ENCODE peak calls at places on chromosomes 4 and X, in six cellular contexts. One of them, this sample, is unnamed.
A peak's percentile ranks its signal among the peaks of the same experiment; 100 is the strongest.

GRCh38 chr4:89226665-89227572 is 80.7 kb downstream of the GPRIN3 start:
- DNase-seq in stomach: peak; percentile 90
- DNase-seq in tibial artery: peak; percentile 63
- DNase-seq in cardiac muscle cell: peak; percentile 85
- DNase-seq in left ventricle myocardium inferior: peak; percentile 68
- DNase-seq in mammary epithelial cell: peak; percentile 82
- DNase-seq in this sample: peak; percentile 23

GRCh38 chrX:45846328-45846727 is 645.7 kb upstream of the DIPK2B start:
- DNase-seq in cardiac muscle cell: no peak
- DNase-seq in left ventricle myocardium inferior: no peak
- DNase-seq in tibial artery: no peak
- DNase-seq in mammary epithelial cell: no peak
- DNase-seq in stomach: no peak
- DNase-seq in this sample: no peak

GRCh38 chr4:9996319-9997110 is 24.8 kb downstream of the SLC2A9 start:
- DNase-seq in tibial artery: no peak
- DNase-seq in left ventricle myocardium inferior: no peak
- DNase-seq in stomach: peak; percentile 22
- DNase-seq in cardiac muscle cell: no peak
- DNase-seq in mammary epithelial cell: no peak
- DNase-seq in this sample: no peak

GRCh38 chrX:97400492-97400891 is 516.8 kb downstream of the RPA4 start:
- DNase-seq in mammary epithelial cell: no peak
- DNase-seq in cardiac muscle cell: no peak
- DNase-seq in tibial artery: no peak
- DNase-seq in left ventricle myocardium inferior: no peak
- DNase-seq in stomach: no peak
- DNase-seq in this sample: no peak

GRCh38 chr4:159328766-159329165 is 225.9 kb downstream of the RAPGEF2 start:
- DNase-seq in cardiac muscle cell: no peak
- DNase-seq in tibial artery: no peak
- DNase-seq in stomach: no peak
- DNase-seq in mammary epithelial cell: no peak
- DNase-seq in left ventricle myocardium inferior: no peak
- DNase-seq in this sample: no peak

GRCh38 chr4:87227704-87228560 is 7.5 kb upstream of the KLHL8 start:
- DNase-seq in tibial artery: no peak
- DNase-seq in mammary epithelial cell: peak; percentile 19
- DNase-seq in stomach: no peak
- DNase-seq in left ventricle myocardium inferior: no peak
- DNase-seq in cardiac muscle cell: no peak
- DNase-seq in this sample: no peak

GRCh38 chr4:147777456-147778091 is 45.7 kb downstream of the ARHGAP10 start:
- DNase-seq in stomach: no peak
- DNase-seq in left ventricle myocardium inferior: no peak
- DNase-seq in mammary epithelial cell: peak; percentile 59
- DNase-seq in tibial artery: no peak
- DNase-seq in cardiac muscle cell: no peak
- DNase-seq in this sample: no peak

GRCh38 chrX:102950908-102951866 is 14.1 kb downstream of the RAB40AL start:
- DNase-seq in left ventricle myocardium inferior: peak; percentile 13
- DNase-seq in stomach: peak; percentile 56
- DNase-seq in mammary epithelial cell: peak; percentile 26
- DNase-seq in cardiac muscle cell: peak; percentile 50
- DNase-seq in tibial artery: peak; percentile 35
- DNase-seq in this sample: peak; percentile 4

GRCh38 chr4:143667461-143667860 is 33.0 kb downstream of the FREM3 start:
- DNase-seq in mammary epithelial cell: no peak
- DNase-seq in left ventricle myocardium inferior: no peak
- DNase-seq in stomach: peak; percentile 39
- DNase-seq in tibial artery: peak; percentile 56
- DNase-seq in cardiac muscle cell: peak; percentile 96
- DNase-seq in this sample: no peak

GRCh38 chrX:35617836-35618235 is 180.3 kb upstream of the MAGEB16 start:
- DNase-seq in left ventricle myocardium inferior: no peak
- DNase-seq in cardiac muscle cell: no peak
- DNase-seq in stomach: no peak
- DNase-seq in mammary epithelial cell: no peak
- DNase-seq in tibial artery: no peak
- DNase-seq in this sample: no peak

GRCh38 chr4:86592553-86593249 is 1.4 kb upstream of the PTPN13 start:
- DNase-seq in stomach: no peak
- DNase-seq in tibial artery: no peak
- DNase-seq in cardiac muscle cell: no peak
- DNase-seq in mammary epithelial cell: peak; percentile 30
- DNase-seq in left ventricle myocardium inferior: no peak
- DNase-seq in this sample: no peak

GRCh38 chr4:138235419-138235952 is 6.7 kb downstream of the SLC7A11 start:
- DNase-seq in mammary epithelial cell: peak; percentile 64
- DNase-seq in tibial artery: no peak
- DNase-seq in stomach: no peak
- DNase-seq in left ventricle myocardium inferior: no peak
- DNase-seq in cardiac muscle cell: peak; percentile 83
- DNase-seq in this sample: no peak

GRCh38 chr4:138236035-138236434 is 6.1 kb downstream of the SLC7A11 start:
- DNase-seq in tibial artery: no peak
- DNase-seq in left ventricle myocardium inferior: no peak
- DNase-seq in stomach: no peak
- DNase-seq in cardiac muscle cell: no peak
- DNase-seq in mammary epithelial cell: no peak
- DNase-seq in this sample: no peak

GRCh38 chr4:138233313-138233712 is 8.8 kb downstream of the SLC7A11 start:
- DNase-seq in mammary epithelial cell: no peak
- DNase-seq in stomach: no peak
- DNase-seq in left ventricle myocardium inferior: no peak
- DNase-seq in tibial artery: no peak
- DNase-seq in cardiac muscle cell: no peak
- DNase-seq in this sample: no peak

GRCh38 chr4:138232364-138232763 is 9.8 kb downstream of the SLC7A11 start:
- DNase-seq in stomach: no peak
- DNase-seq in left ventricle myocardium inferior: no peak
- DNase-seq in mammary epithelial cell: no peak
- DNase-seq in tibial artery: no peak
- DNase-seq in cardiac muscle cell: no peak
- DNase-seq in this sample: no peak

DNA sequence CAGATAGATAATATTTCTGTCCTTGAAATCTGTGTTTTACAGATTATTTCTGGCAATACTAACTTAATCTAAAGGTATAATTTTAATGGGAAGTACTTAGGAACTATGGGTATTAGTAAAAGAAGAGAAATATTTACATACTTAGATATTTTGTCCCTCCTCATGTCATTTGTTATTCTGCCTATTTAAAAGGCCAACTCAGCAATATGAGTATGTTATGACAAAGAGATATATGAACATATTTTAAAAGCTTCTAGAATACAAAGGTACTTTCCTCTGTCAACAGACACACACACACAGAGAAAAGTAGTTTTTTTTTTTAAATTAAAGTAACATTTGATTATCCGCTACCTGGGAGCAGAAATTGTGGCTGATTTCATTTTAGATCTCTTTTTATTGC is 7.9 kb downstream of the SLC7A11 start:
- DNase-seq in stomach: no peak
- DNase-seq in left ventricle myocardium inferior: no peak
- DNase-seq in cardiac muscle cell: no peak
- DNase-seq in tibial artery: no peak
- DNase-seq in mammary epithelial cell: no peak
- DNase-seq in this sample: no peak
- H3K27ac ChIP-seq in stomach: no peak overlapping the region
- H3K27ac ChIP-seq in left ventricle myocardium inferior: no peak overlapping the region
- H3K27ac ChIP-seq in cardiac muscle cell: no peak overlapping the region
- H3K27ac ChIP-seq in tibial artery: no peak overlapping the region
- H3K27ac ChIP-seq in mammary epithelial cell: no peak overlapping the region
- H3K27ac ChIP-seq in this sample: no peak overlapping the region

GRCh38 chrX:132025085-132025484 is 2.0 kb downstream of the STK26 start:
- DNase-seq in mammary epithelial cell: no peak
- DNase-seq in stomach: no peak
- DNase-seq in cardiac muscle cell: no peak
- DNase-seq in tibial artery: no peak
- DNase-seq in left ventricle myocardium inferior: no peak
- DNase-seq in this sample: no peak
- H3K27ac ChIP-seq in mammary epithelial cell: peak overlapping the region; percentile 55
- H3K27ac ChIP-seq in stomach: no peak overlapping the region
- H3K27ac ChIP-seq in cardiac muscle cell: peak overlapping the region; percentile 90
- H3K27ac ChIP-seq in tibial artery: no peak overlapping the region
- H3K27ac ChIP-seq in left ventricle myocardium inferior: no peak overlapping the region
- H3K27ac ChIP-seq in this sample: no peak overlapping the region

GRCh38 chr4:7832331-7832730 is 107.3 kb downstream of the AFAP1 start:
- DNase-seq in stomach: no peak
- DNase-seq in tibial artery: no peak
- DNase-seq in left ventricle myocardium inferior: no peak
- DNase-seq in cardiac muscle cell: no peak
- DNase-seq in mammary epithelial cell: no peak
- DNase-seq in this sample: no peak
- H3K27ac ChIP-seq in stomach: peak overlapping the region; percentile 53
- H3K27ac ChIP-seq in tibial artery: peak overlapping the region; percentile 68
- H3K27ac ChIP-seq in left ventricle myocardium inferior: peak overlapping the region; percentile 84
- H3K27ac ChIP-seq in cardiac muscle cell: no peak overlapping the region
- H3K27ac ChIP-seq in mammary epithelial cell: no peak overlapping the region
- H3K27ac ChIP-seq in this sample: no peak overlapping the region

GRCh38 chr4:98905297-98905696 is 23.6 kb downstream of the EIF4E start:
- DNase-seq in mammary epithelial cell: no peak
- DNase-seq in stomach: no peak
- DNase-seq in tibial artery: no peak
- DNase-seq in cardiac muscle cell: no peak
- DNase-seq in left ventricle myocardium inferior: no peak
- DNase-seq in this sample: no peak

GRCh38 chr4:98908182-98908581 is 20.8 kb downstream of the EIF4E start:
- DNase-seq in left ventricle myocardium inferior: no peak
- DNase-seq in stomach: no peak
- DNase-seq in tibial artery: no peak
- DNase-seq in cardiac muscle cell: no peak
- DNase-seq in mammary epithelial cell: no peak
- DNase-seq in this sample: no peak

GRCh38 chr4:98905834-98906233 is 23.1 kb downstream of the EIF4E start:
- DNase-seq in mammary epithelial cell: no peak
- DNase-seq in cardiac muscle cell: no peak
- DNase-seq in tibial artery: no peak
- DNase-seq in stomach: no peak
- DNase-seq in left ventricle myocardium inferior: no peak
- DNase-seq in this sample: no peak

GRCh38 chr4:98908703-98909262 is 20.1 kb downstream of the EIF4E start:
- DNase-seq in tibial artery: no peak
- DNase-seq in cardiac muscle cell: no peak
- DNase-seq in mammary epithelial cell: no peak
- DNase-seq in left ventricle myocardium inferior: no peak
- DNase-seq in stomach: no peak
- DNase-seq in this sample: no peak

DNA sequence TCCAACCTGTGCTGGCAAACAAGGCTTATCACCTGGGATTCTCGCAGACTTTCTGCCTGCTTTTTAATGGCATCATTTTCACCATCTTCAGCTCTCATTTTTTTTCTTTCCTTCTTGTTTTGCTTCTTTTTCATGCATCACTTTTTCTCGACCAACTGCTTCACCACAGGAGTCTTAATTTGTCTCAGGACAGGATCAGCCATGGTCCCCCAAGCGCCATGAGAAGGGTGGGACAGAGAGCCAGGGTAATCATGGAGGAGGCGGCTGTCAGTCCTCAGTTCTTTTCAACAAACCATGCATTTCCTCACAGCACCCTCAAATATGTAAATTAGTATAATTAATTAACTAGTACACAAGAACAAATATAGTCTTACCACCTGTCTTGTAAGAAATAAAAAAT is 19.3 kb downstream of the EIF4E start:
- DNase-seq in tibial artery: no peak
- DNase-seq in mammary epithelial cell: no peak
- DNase-seq in cardiac muscle cell: no peak
- DNase-seq in left ventricle myocardium inferior: no peak
- DNase-seq in stomach: no peak
- DNase-seq in this sample: no peak
- H3K27ac ChIP-seq in tibial artery: no peak overlapping the region
- H3K27ac ChIP-seq in mammary epithelial cell: no peak overlapping the region
- H3K27ac ChIP-seq in cardiac muscle cell: peak overlapping the region; percentile 51
- H3K27ac ChIP-seq in left ventricle myocardium inferior: no peak overlapping the region
- H3K27ac ChIP-seq in stomach: no peak overlapping the region
- H3K27ac ChIP-seq in this sample: no peak overlapping the region

GRCh38 chr4:54402880-54403503 is 173.9 kb downstream of the PDGFRA start:
- DNase-seq in left ventricle myocardium inferior: no peak
- DNase-seq in cardiac muscle cell: no peak
- DNase-seq in tibial artery: no peak
- DNase-seq in stomach: no peak
- DNase-seq in mammary epithelial cell: no peak
- DNase-seq in this sample: no peak

GRCh38 chr4:54395013-54395527 is 166.0 kb downstream of the PDGFRA start:
- DNase-seq in tibial artery: no peak
- DNase-seq in mammary epithelial cell: no peak
- DNase-seq in cardiac muscle cell: no peak
- DNase-seq in stomach: no peak
- DNase-seq in left ventricle myocardium inferior: no peak
- DNase-seq in this sample: no peak

GRCh38 chr4:54400802-54401201 is 171.7 kb downstream of the PDGFRA start:
- DNase-seq in mammary epithelial cell: peak; percentile 69
- DNase-seq in cardiac muscle cell: peak; percentile 83
- DNase-seq in tibial artery: no peak
- DNase-seq in left ventricle myocardium inferior: no peak
- DNase-seq in stomach: no peak
- DNase-seq in this sample: peak; percentile 41

GRCh38 chr4:54403700-54404453 is 174.8 kb downstream of the PDGFRA start:
- DNase-seq in cardiac muscle cell: no peak
- DNase-seq in tibial artery: no peak
- DNase-seq in left ventricle myocardium inferior: no peak
- DNase-seq in stomach: no peak
- DNase-seq in mammary epithelial cell: no peak
- DNase-seq in this sample: no peak

GRCh38 chr4:54400188-54400587 is 171.1 kb downstream of the PDGFRA start:
- DNase-seq in left ventricle myocardium inferior: no peak
- DNase-seq in mammary epithelial cell: no peak
- DNase-seq in tibial artery: no peak
- DNase-seq in stomach: no peak
- DNase-seq in cardiac muscle cell: peak; percentile 28
- DNase-seq in this sample: no peak
- H3K27ac ChIP-seq in left ventricle myocardium inferior: no peak overlapping the region
- H3K27ac ChIP-seq in mammary epithelial cell: no peak overlapping the region
- H3K27ac ChIP-seq in tibial artery: no peak overlapping the region
- H3K27ac ChIP-seq in stomach: no peak overlapping the region
- H3K27ac ChIP-seq in cardiac muscle cell: no peak overlapping the region
- H3K27ac ChIP-seq in this sample: peak overlapping the region; percentile 43

DNA sequence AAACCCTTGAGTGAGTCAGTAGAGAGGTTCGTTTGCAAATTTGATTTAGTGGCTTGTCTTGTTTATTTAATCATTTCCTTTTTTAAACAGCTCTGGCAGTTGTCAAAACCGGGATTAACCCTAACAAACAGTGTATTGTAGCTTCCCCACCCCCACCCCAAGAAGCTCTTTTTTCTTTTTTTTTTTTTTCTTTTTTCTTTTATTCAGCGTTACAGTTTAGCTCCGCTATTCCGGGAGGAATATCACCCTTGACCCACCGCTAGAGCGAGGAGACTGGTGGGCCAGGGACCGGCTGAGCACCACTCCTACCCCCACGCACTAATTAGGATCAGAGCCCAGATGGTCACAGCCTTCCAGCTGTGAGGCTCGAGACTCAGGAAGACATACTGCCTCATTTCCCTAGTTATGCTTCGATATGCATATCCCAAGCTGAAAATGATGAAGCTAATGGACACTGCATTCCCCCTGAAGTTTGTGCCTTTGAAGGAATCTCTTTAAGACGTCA is 2.0 kb downstream of the PARM1 start:
- DNase-seq in cardiac muscle cell: no peak
- DNase-seq in left ventricle myocardium inferior: no peak
- DNase-seq in stomach: no peak
- DNase-seq in tibial artery: no peak
- DNase-seq in mammary epithelial cell: no peak
- DNase-seq in this sample: no peak
- H3K27ac ChIP-seq in cardiac muscle cell: no peak overlapping the region
- H3K27ac ChIP-seq in left ventricle myocardium inferior: peak overlapping the region; percentile 87
- H3K27ac ChIP-seq in stomach: no peak overlapping the region
- H3K27ac ChIP-seq in tibial artery: peak overlapping the region; percentile 84
- H3K27ac ChIP-seq in mammary epithelial cell: no peak overlapping the region
- H3K27ac ChIP-seq in this sample: no peak overlapping the region